ENCODE peak calls at places on chromosomes 2 and 18, in seven cellular contexts. W, E, V, J, M, K and Z are unnamed samples.
A peak's percentile ranks its signal among the peaks of the same experiment; 100 is the strongest.

GRCh38 chr2:11411768-11412448 is 54.1 kb downstream of the E2F6 start:
- DNase-seq in W (peak; percentile 65), E (no peak), V (no peak), J (no peak), M (no peak), K (peak; percentile 20), Z (no peak)

GRCh38 chr18:2967357-2967756 is 45.6 kb downstream of the LPIN2 start:
- DNase-seq in W (no peak), E (no peak), V (no peak), J (no peak), M (no peak), K (no peak), Z (no peak)

GRCh38 chr2:200399046-200399445 is 92.6 kb downstream of the SPATS2L start:
- DNase-seq in W (no peak), E (no peak), V (no peak), J (no peak), M (no peak), K (no peak), Z (no peak)

GRCh38 chr2:129748653-129749052 is 230.8 kb upstream of the RAB6C start:
- DNase-seq in W (no peak), E (no peak), V (no peak), J (no peak), M (no peak), K (no peak), Z (no peak)

GRCh38 chr2:94870392-94871225 is 621 bp upstream of the TEKT4 start:
- DNase-seq in W (peak; percentile 95), E (no peak), V (no peak), J (peak; percentile 40), M (no peak), K (peak; percentile 61), Z (peak; percentile 56)

GRCh38 chr2:137223722-137224121 is 458.4 kb downstream of the THSD7B start:
- DNase-seq in W (no peak), E (no peak), V (no peak), J (no peak), M (no peak), K (no peak), Z (no peak)

GRCh38 chr2:95231723-95232122 is 24.4 kb downstream of the ZNF892 start:
- DNase-seq in W (peak; percentile 90), E (no peak), V (no peak), J (peak; percentile 59), M (no peak), K (peak; percentile 80), Z (no peak)

GRCh38 chr18:22223961-22224322 is 54.6 kb downstream of the GATA6 start:
- DNase-seq in W (no peak), E (no peak), V (no peak), J (no peak), M (no peak), K (no peak), Z (no peak)

GRCh38 chr2:175877845-175878563 is 124.1 kb downstream of the LNPK start:
- DNase-seq in W (no peak), E (no peak), V (no peak), J (no peak), M (no peak), K (no peak), Z (no peak)

GRCh38 chr2:241584446-241584845 is 25.9 kb downstream of the BOK start:
- DNase-seq in W (no peak), E (no peak), V (no peak), J (no peak), M (no peak), K (peak; percentile 92), Z (no peak)

GRCh38 chr18:74682141-74682997 is 84.7 kb downstream of the ZNF407 start:
- DNase-seq in W (no peak), E (no peak), V (no peak), J (no peak), M (no peak), K (no peak), Z (no peak)

GRCh38 chr2:62208758-62209114 is 12.8 kb downstream of the B3GNT2 start:
- DNase-seq in W (no peak), E (no peak), V (no peak), J (no peak), M (no peak), K (no peak), Z (no peak)

GRCh38 chr2:62207480-62207879 is 11.6 kb downstream of the B3GNT2 start:
- DNase-seq in W (no peak), E (no peak), V (no peak), J (no peak), M (no peak), K (no peak), Z (no peak)

GRCh38 chr2:62206024-62206423 is 10.1 kb downstream of the B3GNT2 start:
- DNase-seq in W (no peak), E (no peak), V (no peak), J (no peak), M (no peak), K (no peak), Z (no peak)

GRCh38 chr2:62208082-62208757 is 12.3 kb downstream of the B3GNT2 start:
- DNase-seq in W (no peak), E (no peak), V (no peak), J (no peak), M (no peak), K (no peak), Z (no peak)

GRCh38 chr2:62209427-62209991 is 13.6 kb downstream of the B3GNT2 start:
- DNase-seq in W (no peak), E (no peak), V (no peak), J (no peak), M (no peak), K (no peak), Z (no peak)
- H3K36me3 ChIP-seq in W (no peaks in the 10 kb centered on the region), E (no peaks in the 10 kb centered on the region), V (no peaks in the 10 kb centered on the region), J (no peaks in the 10 kb centered on the region), M (no peaks in the 10 kb centered on the region), K (peaks cover 6% of the 10 kb centered on the region), Z (no peaks in the 10 kb centered on the region)

GRCh38 chr2:165239826-165240618 is 808 bp downstream of the SCN2A start:
- DNase-seq in W (no peak), E (no peak), V (no peak), J (no peak), M (no peak), K (no peak), Z (no peak)
- H3K4me1 ChIP-seq in W (no peaks in the 10 kb centered on the region), E (no peaks in the 10 kb centered on the region), V (no peaks in the 10 kb centered on the region), J (no peaks in the 10 kb centered on the region), M (no peaks in the 10 kb centered on the region), K (no peaks in the 10 kb centered on the region), Z (no peaks in the 10 kb centered on the region)

GRCh38 chr18:76376668-76377358 is 118.2 kb downstream of the ZNF516 start:
- DNase-seq in W (no peak), E (no peak), V (no peak), J (no peak), M (no peak), K (no peak), Z (no peak)
- H3K36me3 ChIP-seq in W (peaks cover 2% of the 10 kb centered on the region), E (no peaks in the 10 kb centered on the region), V (peaks cover 15% of the 10 kb centered on the region), J (peaks cover 26% of the 10 kb centered on the region), M (no peaks in the 10 kb centered on the region), K (no peaks in the 10 kb centered on the region), Z (peaks cover 23% of the 10 kb centered on the region)

GRCh38 chr2:240232264-240232915 is 91.9 kb upstream of the OTOS start:
- DNase-seq in W (no peak), E (no peak), V (no peak), J (no peak), M (no peak), K (no peak), Z (no peak)
- H3K4me1 ChIP-seq in W (no peaks in the 10 kb centered on the region), E (peaks cover 23% of the 10 kb centered on the region), V (peaks cover 3% of the 10 kb centered on the region), J (no peaks in the 10 kb centered on the region), M (peaks cover 6% of the 10 kb centered on the region), K (peaks cover 3% of the 10 kb centered on the region), Z (peaks cover 33% of the 10 kb centered on the region)

GRCh38 chr2:212379103-212379502 is 159.5 kb downstream of the ERBB4 start:
- DNase-seq in W (no peak), E (no peak), V (no peak), J (no peak), M (no peak), K (no peak), Z (no peak)
- H3K36me3 ChIP-seq in W (no peaks in the 10 kb centered on the region), E (no peaks in the 10 kb centered on the region), V (no peaks in the 10 kb centered on the region), J (no peaks in the 10 kb centered on the region), M (no peaks in the 10 kb centered on the region), K (no peaks in the 10 kb centered on the region), Z (no peaks in the 10 kb centered on the region)